ENCODE peak calls at places on chromosome 7, in eight cellular contexts. G is naive thymus-derived CD8-positive, alpha-beta T cell; S is pancreas; V is hypothalamus; M is amniotic epithelial cell; W is endothelial cell; Y is T-cell; H is GM13977. C is an unnamed sample.

GRCh38 chr7:23600251-23600650 is 3.1 kb downstream of the CCDC126 start:
- DNase-seq in G (no peak), S (no peak), V (no peak), M (no peak), W (no peak), Y (no peak), H (no peak), C (no peak)

GRCh38 chr7:1457949-1458675 is 1.2 kb downstream of the MICALL2 start:
- DNase-seq in G (no peak), S (no peak), V (no peak), M (no peak), W (no peak), Y (no peak), H (no peak), C (peak; percentile 23)

GRCh38 chr7:69906309-69906995 is 308.2 kb downstream of the AUTS2 start:
- DNase-seq in G (no peak), S (no peak), V (peak; percentile 20), M (no peak), W (no peak), Y (no peak), H (peak; percentile 43), C (no peak)

GRCh38 chr7:148104924-148105323 is 485.6 kb upstream of the C7orf33 start:
- DNase-seq in G (no peak), S (no peak), V (no peak), M (no peak), W (no peak), Y (no peak), H (no peak), C (no peak)

GRCh38 chr7:954330-955238 is at the start of gene ADAP1:
- DNase-seq in G (peak; percentile 72), S (no peak), V (peak; percentile 56), M (peak; percentile 37), W (peak; percentile 68), Y (peak; percentile 26), H (peak; percentile 90), C (peak; percentile 26)

GRCh38 chr7:129188372-129188891 is at the start of gene SMO:
- DNase-seq in G (no peak), S (peak; percentile 63), V (peak; percentile 4), M (peak; percentile 41), W (peak; percentile 57), Y (no peak), H (peak; percentile 79), C (peak; percentile 37)

GRCh38 chr7:1669954-1670893 is at the start of gene ELFN1:
- DNase-seq in G (no peak), S (peak; percentile 14), V (no peak), M (no peak), W (peak; percentile 53), Y (no peak), H (peak; percentile 53), C (no peak)

GRCh38 chr7:103993551-103993950 is 4.1 kb upstream of the RELN start:
- DNase-seq in G (no peak), S (no peak), V (no peak), M (no peak), W (no peak), Y (no peak), H (no peak), C (no peak)

GRCh38 chr7:1624999-1625927 is 44.8 kb upstream of the ELFN1 start:
- DNase-seq in G (no peak), S (no peak), V (no peak), M (no peak), W (no peak), Y (no peak), H (no peak), C (no peak)

GRCh38 chr7:76330673-76331072 is 28.1 kb downstream of the YWHAG start:
- DNase-seq in G (no peak), S (no peak), V (no peak), M (no peak), W (no peak), Y (no peak), H (no peak), C (no peak)

C was measured in anterior cingulate cortex.